ENCODE peak calls at places on chromosomes 11 and 22, in six cellular contexts. E is erythroblast, C is iPS DF 6.9, K is cardiac muscle cell, G is ELF-1, S is GM13976. I is an unnamed sample.

GRCh38 chr11:60175860-60176275 is 7.0 kb downstream of the MS4A6A start:
- DNase-seq in E (no peak), C (no peak), K (no peak), G (no peak), S (no peak), I (no peak)

GRCh38 chr11:26623076-26623666 is 51.1 kb upstream of the MUC15 start:
- DNase-seq in E (no peak), C (no peak), K (no peak), G (no peak), S (peak; percentile 26), I (no peak)

GRCh38 chr22:44574057-44574456 is 76.0 kb upstream of the RTL6 start:
- DNase-seq in E (no peak), C (no peak), K (no peak), G (no peak), S (no peak), I (no peak)

GRCh38 chr22:46881373-46882118 is 119.1 kb downstream of the TBC1D22A start:
- DNase-seq in E (no peak), C (no peak), K (no peak), G (no peak), S (no peak), I (no peak)

GRCh38 chr11:76054330-76054729 is 152.0 kb downstream of the WNT11 start:
- DNase-seq in E (no peak), C (no peak), K (no peak), G (peak; percentile 56), S (no peak), I (no peak)

GRCh38 chr11:128686045-128686741 is 7.7 kb upstream of the FLI1 start:
- DNase-seq in E (no peak), C (no peak), K (no peak), G (peak; percentile 34), S (peak; percentile 40), I (no peak)

GRCh38 chr11:621838-622237 is 2.9 kb downstream of the CDHR5 start:
- DNase-seq in E (no peak), C (no peak), K (no peak), G (no peak), S (no peak), I (no peak)

GRCh38 chr11:119651802-119652584 is 77.0 kb downstream of the NECTIN1 start:
- DNase-seq in E (no peak), C (no peak), K (peak; percentile 9), G (peak; percentile 57), S (no peak), I (no peak)

GRCh38 chr11:34146411-34146810 is 41.0 kb downstream of the NAT10 start:
- DNase-seq in E (no peak), C (no peak), K (no peak), G (no peak), S (no peak), I (no peak)

GRCh38 chr11:86068138-86068861 is 584 bp downstream of the PICALM start:
- DNase-seq in E (peak; percentile 70), C (no peak), K (peak; percentile 43), G (peak; percentile 62), S (peak; percentile 51), I (peak; percentile 13)

GRCh38 chr11:15852179-15852578 is 504.2 kb downstream of the SOX6 start:
- DNase-seq in E (peak; percentile 6), C (no peak), K (no peak), G (no peak), S (no peak), I (no peak)

GRCh38 chr11:75140269-75141138 is 10.4 kb upstream of the SLCO2B1 start:
- DNase-seq in E (peak; percentile 56), C (peak; percentile 39), K (peak; percentile 60), G (peak; percentile 84), S (peak; percentile 84), I (peak; percentile 66)

GRCh38 chr11:8047382-8047781 is 33.6 kb upstream of the TUB start:
- DNase-seq in E (no peak), C (no peak), K (no peak), G (no peak), S (no peak), I (no peak)

GRCh38 chr11:94130589-94131362 is 2.1 kb downstream of the PANX1 start:
- DNase-seq in E (no peak), C (no peak), K (no peak), G (no peak), S (no peak), I (no peak)

GRCh38 chr11:46918087-46918751 is at the start of gene LRP4:
- DNase-seq in E (peak; percentile 70), C (no peak), K (peak; percentile 81), G (peak; percentile 33), S (peak; percentile 86), I (peak; percentile 39)

GRCh38 chr11:118263694-118264567 is at the start of gene MPZL2:
- DNase-seq in E (no peak), C (no peak), K (peak; percentile 17), G (peak; percentile 79), S (no peak), I (no peak)

GRCh38 chr11:128772814-128773213 is 78.9 kb downstream of the FLI1 start:
- DNase-seq in E (no peak), C (no peak), K (no peak), G (no peak), S (no peak), I (no peak)

GRCh38 chr22:46079861-46080821 is 70.2 kb upstream of the PPARA start:
- DNase-seq in E (no peak), C (no peak), K (no peak), G (no peak), S (no peak), I (no peak)

GRCh38 chr11:85704967-85705366 is 19.0 kb upstream of the CCDC89 start:
- DNase-seq in E (no peak), C (no peak), K (no peak), G (no peak), S (no peak), I (no peak)

GRCh38 chr11:74818283-74818946 is 69.8 kb downstream of the RNF169 start:
- DNase-seq in E (no peak), C (no peak), K (no peak), G (no peak), S (no peak), I (no peak)

GRCh38 chr11:117966908-117967307 is 19.3 kb upstream of the IL10RA start:
- DNase-seq in E (no peak), C (no peak), K (no peak), G (no peak), S (peak; percentile 3), I (no peak)

GRCh38 chr11:35165416-35166368 is 26.7 kb downstream of the CD44 start:
- DNase-seq in E (peak; percentile 83), C (no peak), K (no peak), G (no peak), S (peak; percentile 72), I (no peak)

GRCh38 chr22:43227231-43227630 is 40.3 kb upstream of the TTLL12 start:
- DNase-seq in E (no peak), C (no peak), K (no peak), G (peak; percentile 33), S (no peak), I (no peak)

GRCh38 chr11:93717501-93717900 is 23.8 kb downstream of the TAF1D start:
- DNase-seq in E (no peak), C (no peak), K (no peak), G (no peak), S (no peak), I (no peak)

GRCh38 chr11:17445240-17445795 is 31.3 kb downstream of the ABCC8 start:
- DNase-seq in E (no peak), C (no peak), K (no peak), G (no peak), S (no peak), I (no peak)

GRCh38 chr11:27721505-27722116 is 21.4 kb upstream of the BDNF start:
- DNase-seq in E (no peak), C (no peak), K (no peak), G (peak; percentile 10), S (no peak), I (no peak)

GRCh38 chr22:19430890-19431541 is 517 bp downstream of the HIRA start:
- DNase-seq in E (peak; percentile 82), C (no peak), K (peak; percentile 58), G (peak; percentile 60), S (peak; percentile 41), I (peak; percentile 38)

I was measured in neural crest cell.